ENCODE peak calls at places on chromosome 22, in five cellular contexts. One of them, this sample, is unnamed.

GRCh38 chr22:20607157-20607907 is 99.9 kb downstream of the MED15 start:
- DNase-seq in effector memory CD4-positive, alpha-beta T cell: no peak
- DNase-seq in upper lobe of right lung: no peak
- DNase-seq in cardiac muscle cell: no peak
- DNase-seq in neural progenitor cell: peak; percentile 29
- DNase-seq in this sample: no peak

GRCh38 chr22:30649430-30650007 is 13.9 kb downstream of the SLC35E4 start:
- DNase-seq in effector memory CD4-positive, alpha-beta T cell: peak; percentile 55
- DNase-seq in upper lobe of right lung: no peak
- DNase-seq in cardiac muscle cell: peak; percentile 46
- DNase-seq in neural progenitor cell: no peak
- DNase-seq in this sample: no peak

GRCh38 chr22:50621491-50621880 is 6.5 kb downstream of the ARSA start:
- DNase-seq in effector memory CD4-positive, alpha-beta T cell: peak; percentile 39
- DNase-seq in upper lobe of right lung: peak; percentile 51
- DNase-seq in cardiac muscle cell: no peak
- DNase-seq in neural progenitor cell: no peak
- DNase-seq in this sample: no peak

GRCh38 chr22:50252081-50253045 is 1.3 kb upstream of the HDAC10 start:
- DNase-seq in effector memory CD4-positive, alpha-beta T cell: peak; percentile 53
- DNase-seq in upper lobe of right lung: peak; percentile 90
- DNase-seq in cardiac muscle cell: peak; percentile 71
- DNase-seq in neural progenitor cell: peak; percentile 83
- DNase-seq in this sample: peak; percentile 78

GRCh38 chr22:29722151-29722550 is 2.3 kb downstream of the CABP7 start:
- DNase-seq in effector memory CD4-positive, alpha-beta T cell: no peak
- DNase-seq in upper lobe of right lung: no peak
- DNase-seq in cardiac muscle cell: no peak
- DNase-seq in neural progenitor cell: no peak
- DNase-seq in this sample: no peak

GRCh38 chr22:31628362-31628761 is 33.7 kb downstream of the PISD start:
- DNase-seq in effector memory CD4-positive, alpha-beta T cell: no peak
- DNase-seq in upper lobe of right lung: no peak
- DNase-seq in cardiac muscle cell: no peak
- DNase-seq in neural progenitor cell: no peak
- DNase-seq in this sample: no peak

GRCh38 chr22:29313126-29314071 is 2.1 kb downstream of the RASL10A start:
- DNase-seq in effector memory CD4-positive, alpha-beta T cell: no peak
- DNase-seq in upper lobe of right lung: peak; percentile 67
- DNase-seq in cardiac muscle cell: peak; percentile 65
- DNase-seq in neural progenitor cell: peak; percentile 68
- DNase-seq in this sample: no peak

GRCh38 chr22:37735054-37735453 is 38.2 kb downstream of the TRIOBP start:
- DNase-seq in effector memory CD4-positive, alpha-beta T cell: no peak
- DNase-seq in upper lobe of right lung: peak; percentile 80
- DNase-seq in cardiac muscle cell: no peak
- DNase-seq in neural progenitor cell: peak; percentile 84
- DNase-seq in this sample: no peak

GRCh38 chr22:38246692-38247091 is 26.1 kb downstream of the TMEM184B start:
- DNase-seq in effector memory CD4-positive, alpha-beta T cell: no peak
- DNase-seq in upper lobe of right lung: no peak
- DNase-seq in cardiac muscle cell: no peak
- DNase-seq in neural progenitor cell: no peak
- DNase-seq in this sample: no peak

GRCh38 chr22:19689408-19689807 is 24.9 kb upstream of the SEPTIN5 start:
- DNase-seq in effector memory CD4-positive, alpha-beta T cell: no peak
- DNase-seq in upper lobe of right lung: peak; percentile 59
- DNase-seq in cardiac muscle cell: no peak
- DNase-seq in neural progenitor cell: no peak
- DNase-seq in this sample: no peak

GRCh38 chr22:19446603-19447387 is 716 bp downstream of the C22orf39 start:
- DNase-seq in effector memory CD4-positive, alpha-beta T cell: no peak
- DNase-seq in upper lobe of right lung: no peak
- DNase-seq in cardiac muscle cell: no peak
- DNase-seq in neural progenitor cell: peak; percentile 78
- DNase-seq in this sample: no peak

GRCh38 chr22:27775087-27775697 is 26.4 kb downstream of the MN1 start:
- DNase-seq in effector memory CD4-positive, alpha-beta T cell: no peak
- DNase-seq in upper lobe of right lung: no peak
- DNase-seq in cardiac muscle cell: no peak
- DNase-seq in neural progenitor cell: no peak
- DNase-seq in this sample: no peak

GRCh38 chr22:45309422-45310227 is at the start of gene FAM118A:
- DNase-seq in effector memory CD4-positive, alpha-beta T cell: peak; percentile 92
- DNase-seq in upper lobe of right lung: peak; percentile 97
- DNase-seq in cardiac muscle cell: peak; percentile 96
- DNase-seq in neural progenitor cell: peak; percentile 97
- DNase-seq in this sample: peak; percentile 93

GRCh38 chr22:37484115-37485005 is 1.8 kb downstream of the MFNG start:
- DNase-seq in effector memory CD4-positive, alpha-beta T cell: peak; percentile 75
- DNase-seq in upper lobe of right lung: peak; percentile 91
- DNase-seq in cardiac muscle cell: no peak
- DNase-seq in neural progenitor cell: peak; percentile 71
- DNase-seq in this sample: no peak

GRCh38 chr22:31954535-31955326 is 10.4 kb downstream of the YWHAH start:
- DNase-seq in effector memory CD4-positive, alpha-beta T cell: no peak
- DNase-seq in upper lobe of right lung: peak; percentile 15
- DNase-seq in cardiac muscle cell: no peak
- DNase-seq in neural progenitor cell: no peak
- DNase-seq in this sample: no peak

GRCh38 chr22:41285441-41285819 is 557 bp downstream of the RANGAP1 start:
- DNase-seq in effector memory CD4-positive, alpha-beta T cell: peak; percentile 87
- DNase-seq in upper lobe of right lung: peak; percentile 76
- DNase-seq in cardiac muscle cell: peak; percentile 77
- DNase-seq in neural progenitor cell: peak; percentile 69
- DNase-seq in this sample: peak; percentile 81

GRCh38 chr22:41517172-41518047 is 26.9 kb downstream of the POLR3H start:
- DNase-seq in effector memory CD4-positive, alpha-beta T cell: no peak
- DNase-seq in upper lobe of right lung: no peak
- DNase-seq in cardiac muscle cell: peak; percentile 70
- DNase-seq in neural progenitor cell: peak; percentile 71
- DNase-seq in this sample: peak; percentile 74

GRCh38 chr22:32685527-32685926 is 116.0 kb upstream of the TIMP3 start:
- DNase-seq in effector memory CD4-positive, alpha-beta T cell: no peak
- DNase-seq in upper lobe of right lung: no peak
- DNase-seq in cardiac muscle cell: peak; percentile 46
- DNase-seq in neural progenitor cell: no peak
- DNase-seq in this sample: no peak

GRCh38 chr22:42412744-42413220 is 19.4 kb downstream of the NFAM1 start:
- DNase-seq in effector memory CD4-positive, alpha-beta T cell: no peak
- DNase-seq in upper lobe of right lung: no peak
- DNase-seq in cardiac muscle cell: no peak
- DNase-seq in neural progenitor cell: peak; percentile 38
- DNase-seq in this sample: no peak

GRCh38 chr22:20455709-20456063 is 18.1 kb upstream of the SCARF2 start:
- DNase-seq in effector memory CD4-positive, alpha-beta T cell: no peak
- DNase-seq in upper lobe of right lung: no peak
- DNase-seq in cardiac muscle cell: no peak
- DNase-seq in neural progenitor cell: no peak
- DNase-seq in this sample: no peak

GRCh38 chr22:42807185-42807584 is 49.9 kb downstream of the ARFGAP3 start:
- DNase-seq in effector memory CD4-positive, alpha-beta T cell: no peak
- DNase-seq in upper lobe of right lung: no peak
- DNase-seq in cardiac muscle cell: no peak
- DNase-seq in neural progenitor cell: no peak
- DNase-seq in this sample: no peak

GRCh38 chr22:45120931-45121330 is 42.8 kb upstream of the NUP50 start:
- DNase-seq in effector memory CD4-positive, alpha-beta T cell: no peak
- DNase-seq in upper lobe of right lung: no peak
- DNase-seq in cardiac muscle cell: no peak
- DNase-seq in neural progenitor cell: no peak
- DNase-seq in this sample: no peak

GRCh38 chr22:45358127-45358526 is 48.4 kb downstream of the FAM118A start:
- DNase-seq in effector memory CD4-positive, alpha-beta T cell: no peak
- DNase-seq in upper lobe of right lung: no peak
- DNase-seq in cardiac muscle cell: peak; percentile 63
- DNase-seq in neural progenitor cell: no peak
- DNase-seq in this sample: no peak

GRCh38 chr22:17972385-17973181 is 51.8 kb downstream of the MICAL3 start:
- DNase-seq in effector memory CD4-positive, alpha-beta T cell: no peak
- DNase-seq in upper lobe of right lung: no peak
- DNase-seq in cardiac muscle cell: peak; percentile 92
- DNase-seq in neural progenitor cell: peak; percentile 32
- DNase-seq in this sample: peak; percentile 17

GRCh38 chr22:28674121-28674563 is 5.5 kb downstream of the TTC28 start:
- DNase-seq in effector memory CD4-positive, alpha-beta T cell: no peak
- DNase-seq in upper lobe of right lung: no peak
- DNase-seq in cardiac muscle cell: peak; percentile 74
- DNase-seq in neural progenitor cell: no peak
- DNase-seq in this sample: no peak

GRCh38 chr22:31346733-31347250 is 646 bp upstream of the PATZ1 start:
- DNase-seq in effector memory CD4-positive, alpha-beta T cell: peak; percentile 21
- DNase-seq in upper lobe of right lung: peak; percentile 82
- DNase-seq in cardiac muscle cell: peak; percentile 69
- DNase-seq in neural progenitor cell: peak; percentile 81
- DNase-seq in this sample: peak; percentile 69

GRCh38 chr22:30290679-30291333 is 1.5 kb upstream of the CASTOR1 start:
- DNase-seq in effector memory CD4-positive, alpha-beta T cell: no peak
- DNase-seq in upper lobe of right lung: peak; percentile 91
- DNase-seq in cardiac muscle cell: peak; percentile 87
- DNase-seq in neural progenitor cell: peak; percentile 48
- DNase-seq in this sample: peak; percentile 58

GRCh38 chr22:24772493-24773220 is 1.9 kb downstream of the PIWIL3 start:
- DNase-seq in effector memory CD4-positive, alpha-beta T cell: no peak
- DNase-seq in upper lobe of right lung: no peak
- DNase-seq in cardiac muscle cell: peak; percentile 83
- DNase-seq in neural progenitor cell: peak; percentile 83
- DNase-seq in this sample: peak; percentile 64

DNA sequence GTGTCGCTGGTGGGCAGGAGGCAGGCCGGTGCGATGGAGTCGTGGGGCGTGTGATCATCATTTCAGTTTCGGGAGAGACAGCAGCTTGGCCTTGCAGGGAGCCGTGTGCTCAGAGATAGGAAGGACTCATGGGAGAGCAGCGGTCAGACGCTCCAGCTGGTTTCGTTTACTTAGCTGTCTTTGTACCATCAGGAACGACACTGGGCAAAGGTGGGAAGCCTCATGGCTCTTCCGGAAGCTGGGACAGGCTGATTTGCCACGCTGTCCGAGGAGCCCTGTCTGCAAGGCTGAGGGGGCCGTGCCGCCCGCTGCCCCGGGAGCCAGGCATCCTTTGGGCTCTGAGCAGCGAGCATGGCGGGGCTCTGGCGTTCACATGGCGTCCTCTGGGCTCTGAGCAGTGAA is 32.7 kb downstream of the GRAMD4 start:
- DNase-seq in effector memory CD4-positive, alpha-beta T cell: no peak
- DNase-seq in upper lobe of right lung: no peak
- DNase-seq in cardiac muscle cell: peak; percentile 59
- DNase-seq in neural progenitor cell: no peak
- DNase-seq in this sample: no peak
- H3K27ac ChIP-seq in effector memory CD4-positive, alpha-beta T cell: no peak overlapping the region
- H3K27ac ChIP-seq in upper lobe of right lung: no peak overlapping the region
- H3K27ac ChIP-seq in cardiac muscle cell: peak overlapping the region; percentile 39
- H3K27ac ChIP-seq in neural progenitor cell: no peak overlapping the region
- H3K27ac ChIP-seq in this sample: no peak overlapping the region

GRCh38 chr22:43860831-43861230 is 1.5 kb downstream of the SULT4A1 start:
- DNase-seq in effector memory CD4-positive, alpha-beta T cell: no peak
- DNase-seq in upper lobe of right lung: peak; percentile 28
- DNase-seq in cardiac muscle cell: no peak
- DNase-seq in neural progenitor cell: no peak
- DNase-seq in this sample: no peak

GRCh38 chr22:43860126-43860525 is 2.2 kb downstream of the SULT4A1 start:
- DNase-seq in effector memory CD4-positive, alpha-beta T cell: no peak
- DNase-seq in upper lobe of right lung: peak; percentile 22
- DNase-seq in cardiac muscle cell: no peak
- DNase-seq in neural progenitor cell: no peak
- DNase-seq in this sample: no peak

GRCh38 chr22:43861529-43861928 is 784 bp downstream of the SULT4A1 start:
- DNase-seq in effector memory CD4-positive, alpha-beta T cell: no peak
- DNase-seq in upper lobe of right lung: no peak
- DNase-seq in cardiac muscle cell: peak; percentile 49
- DNase-seq in neural progenitor cell: no peak
- DNase-seq in this sample: no peak

GRCh38 chr22:43862074-43862881 is at the start of gene SULT4A1:
- DNase-seq in effector memory CD4-positive, alpha-beta T cell: no peak
- DNase-seq in upper lobe of right lung: peak; percentile 60
- DNase-seq in cardiac muscle cell: peak; percentile 63
- DNase-seq in neural progenitor cell: peak; percentile 91
- DNase-seq in this sample: peak; percentile 39

DNA sequence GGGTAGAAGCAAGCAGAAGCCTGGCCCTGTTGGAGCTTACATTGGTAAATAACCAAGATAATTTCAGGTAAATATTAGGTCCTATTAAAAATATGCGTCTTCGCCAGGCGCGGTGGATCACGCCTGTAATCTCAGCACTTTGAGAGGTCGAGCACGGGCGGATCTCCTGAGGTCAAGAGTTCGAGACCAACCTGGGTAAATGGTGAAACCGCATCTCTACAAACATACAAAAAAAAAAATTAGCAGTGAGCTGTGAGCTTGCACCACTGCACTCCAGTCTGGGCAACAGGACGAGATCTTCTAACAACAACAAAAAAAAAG is 529 bp upstream of the SULT4A1 start:
- DNase-seq in effector memory CD4-positive, alpha-beta T cell: no peak
- DNase-seq in upper lobe of right lung: no peak
- DNase-seq in cardiac muscle cell: no peak
- DNase-seq in neural progenitor cell: no peak
- DNase-seq in this sample: no peak
- H3K27me3 ChIP-seq in effector memory CD4-positive, alpha-beta T cell: peaks cover 16% of the 10 kb centered on the region
- H3K27me3 ChIP-seq in upper lobe of right lung: peaks cover 70% of the 10 kb centered on the region
- H3K27me3 ChIP-seq in cardiac muscle cell: peaks cover 12% of the 10 kb centered on the region
- H3K27me3 ChIP-seq in neural progenitor cell: peaks cover 15% of the 10 kb centered on the region
- H3K27me3 ChIP-seq in this sample: peaks cover 58% of the 10 kb centered on the region

GRCh38 chr22:22818202-22818538 is 69.4 kb upstream of the IGLL5 start:
- DNase-seq in effector memory CD4-positive, alpha-beta T cell: no peak
- DNase-seq in upper lobe of right lung: no peak
- DNase-seq in cardiac muscle cell: no peak
- DNase-seq in neural progenitor cell: no peak
- DNase-seq in this sample: no peak
- H3K4me1 ChIP-seq in effector memory CD4-positive, alpha-beta T cell: peaks cover 76% of the 10 kb centered on the region
- H3K4me1 ChIP-seq in upper lobe of right lung: peaks cover 5% of the 10 kb centered on the region
- H3K4me1 ChIP-seq in cardiac muscle cell: no peaks in the 10 kb centered on the region
- H3K4me1 ChIP-seq in neural progenitor cell: no peaks in the 10 kb centered on the region
- H3K4me1 ChIP-seq in this sample: no peaks in the 10 kb centered on the region

DNA sequence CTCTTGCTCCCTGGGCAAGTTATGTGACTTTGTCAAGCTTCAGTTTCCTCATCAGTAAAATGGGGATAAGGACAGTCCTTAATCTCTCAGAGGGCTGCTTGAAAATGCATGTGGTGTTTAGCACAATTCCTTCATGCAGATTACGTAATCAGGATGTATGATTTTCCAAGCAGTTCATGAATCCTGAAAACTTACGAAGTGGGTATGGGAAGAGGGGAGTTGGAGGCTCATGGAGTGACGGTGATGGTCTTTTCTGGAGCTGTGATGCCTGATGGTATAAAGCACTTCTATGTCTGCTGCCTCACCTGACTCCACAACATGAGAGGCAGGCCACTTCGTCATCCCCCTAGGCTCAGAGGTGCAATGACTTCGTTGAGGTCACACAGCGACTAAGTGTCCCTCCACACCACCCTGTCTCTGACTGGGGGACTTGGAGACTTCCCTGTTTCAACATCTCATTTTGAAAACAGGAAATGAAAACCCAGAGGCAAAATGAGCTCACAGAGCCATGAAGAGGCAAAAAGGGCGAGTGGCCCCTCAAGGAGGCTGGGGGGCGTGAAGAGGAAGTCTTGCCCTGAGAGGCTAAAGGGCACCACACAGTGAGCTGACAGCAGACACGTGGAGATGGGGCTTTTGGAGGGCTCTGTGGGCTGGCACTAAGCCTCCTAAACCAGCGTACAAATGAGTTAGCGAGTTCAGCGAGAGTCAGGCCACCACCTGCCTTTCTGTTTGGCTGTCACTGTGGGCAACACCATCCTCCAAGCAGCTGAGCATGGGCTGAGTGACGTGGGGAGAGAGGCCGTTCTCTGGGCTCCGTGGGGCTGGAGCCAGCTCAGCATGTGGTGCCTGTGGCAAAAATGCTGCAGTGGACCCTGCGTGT is 10.1 kb downstream of the MCM5 start:
- DNase-seq in effector memory CD4-positive, alpha-beta T cell: no peak
- DNase-seq in upper lobe of right lung: peak; percentile 81
- DNase-seq in cardiac muscle cell: peak; percentile 34
- DNase-seq in neural progenitor cell: no peak
- DNase-seq in this sample: no peak
- H3K27ac ChIP-seq in effector memory CD4-positive, alpha-beta T cell: no peak overlapping the region
- H3K27ac ChIP-seq in upper lobe of right lung: peak overlapping the region; percentile 45
- H3K27ac ChIP-seq in cardiac muscle cell: no peak overlapping the region
- H3K27ac ChIP-seq in neural progenitor cell: no peak overlapping the region
- H3K27ac ChIP-seq in this sample: peak overlapping the region; percentile 8

This sample was measured in A673.